ENCODE peak calls at places on chromosomes 11 and 22, in six cellular contexts. R is suprapubic skin, Z is IMR-90, C is DND-41, E is mucosa of descending colon, X is GM23248. F is an unnamed sample. For H3K4me1, the result is how much of the 10 kb centered on the place peaks cover.

GRCh38 chr22:42364641-42365336 is 67.4 kb downstream of the NFAM1 start:
- DNase-seq in Z (peak), E (no peak), C (no peak), R (no peak), X (peak), F (no peak)

GRCh38 chr22:31898911-31899310 is 45.4 kb upstream of the YWHAH start:
- DNase-seq in R (no peak), C (no peak), X (no peak), E (no peak), Z (no peak), F (no peak)

GRCh38 chr11:5663511-5663910 is 21.4 kb downstream of the TRIM5 start:
- DNase-seq in R (no peak), C (no peak), X (no peak), Z (no peak), E (no peak), F (no peak)

GRCh38 chr22:19855504-19856409 is 1.1 kb upstream of the GNB1L start:
- DNase-seq in Z (peak), E (peak), C (peak), R (no peak), X (peak), F (peak)

GRCh38 chr22:31754813-31755212 is 994 bp downstream of the DEPDC5 start:
- DNase-seq in R (no peak), C (no peak), X (no peak), E (no peak), Z (no peak), F (no peak)

GRCh38 chr22:46910624-46911023 is 148.2 kb downstream of the TBC1D22A start:
- DNase-seq in E (no peak), X (no peak), C (no peak), Z (no peak), R (no peak), F (no peak)

GRCh38 chr11:17258670-17259069 is 17.9 kb upstream of the NUCB2 start:
- DNase-seq in Z (no peak), X (no peak), R (no peak), E (no peak), C (no peak), F (no peak)

GRCh38 chr11:121415861-121416260 is 36.3 kb upstream of the SORL1 start:
- DNase-seq in C (no peak), Z (no peak), E (peak), R (no peak), X (peak), F (peak)

GRCh38 chr11:2090172-2091111 is 48.7 kb downstream of the IGF2 start:
- DNase-seq in Z (no peak), E (no peak), C (no peak), R (peak), X (no peak), F (no peak)

GRCh38 chr11:78780889-78781288 is 206.2 kb upstream of the NARS2 start:
- DNase-seq in C (no peak), R (no peak), E (peak), X (no peak), Z (no peak), F (no peak)

GRCh38 chr22:27397948-27398330 is 403.6 kb downstream of the MN1 start:
- DNase-seq in R (no peak), C (no peak), Z (peak), E (peak), X (peak), F (no peak)

GRCh38 chr11:124983674-124984511 is 29.9 kb downstream of the CCDC15 start:
- DNase-seq in R (no peak), X (no peak), E (no peak), Z (no peak), C (no peak), F (no peak)

GRCh38 chr11:597166-597725 is 18.5 kb downstream of the IRF7 start:
- DNase-seq in E (no peak), C (no peak), R (no peak), Z (no peak), X (no peak), F (no peak)

GRCh38 chr11:46991391-46991790 is 54.8 kb downstream of the CSTPP1 start:
- DNase-seq in E (no peak), Z (no peak), R (no peak), C (no peak), X (no peak), F (no peak)

GRCh38 chr22:27074016-27074415 is 416.6 kb downstream of the MIAT start:
- DNase-seq in R (no peak), C (no peak), X (no peak), Z (no peak), E (no peak), F (no peak)

GRCh38 chr11:78654071-78654470 is 79.4 kb upstream of the NARS2 start:
- DNase-seq in E (no peak), C (no peak), R (no peak), Z (no peak), X (no peak), F (no peak)

GRCh38 chr11:69242583-69242940 is 51.4 kb upstream of the MYEOV start:
- DNase-seq in Z (no peak), E (no peak), C (no peak), R (peak), X (no peak), F (no peak)

GRCh38 chr11:122044086-122044485 is 71.9 kb downstream of the BLID start:
- DNase-seq in X (peak), Z (peak), R (no peak), E (no peak), C (no peak), F (peak)

GRCh38 chr11:118002541-118003019 is 16.4 kb downstream of the IL10RA start:
- DNase-seq in E (peak), R (peak), Z (no peak), X (no peak), C (no peak), F (no peak)

GRCh38 chr11:80023416-80023815 is 582.6 kb upstream of the TENM4 start:
- DNase-seq in X (no peak), Z (no peak), C (no peak), E (no peak), R (no peak), F (no peak)
- H3K4me1 ChIP-seq in X (under half), Z (under half), C (under half), E (under half), R (under half), F (under half)

GRCh38 chr11:114090225-114090624 is 30.7 kb downstream of the ZBTB16 start:
- DNase-seq in R (no peak), E (no peak), Z (no peak), X (no peak), C (no peak), F (no peak)
- H3K4me1 ChIP-seq in R (half or more), E (under half), Z (under half), X (under half), C (under half), F (under half)

DNA sequence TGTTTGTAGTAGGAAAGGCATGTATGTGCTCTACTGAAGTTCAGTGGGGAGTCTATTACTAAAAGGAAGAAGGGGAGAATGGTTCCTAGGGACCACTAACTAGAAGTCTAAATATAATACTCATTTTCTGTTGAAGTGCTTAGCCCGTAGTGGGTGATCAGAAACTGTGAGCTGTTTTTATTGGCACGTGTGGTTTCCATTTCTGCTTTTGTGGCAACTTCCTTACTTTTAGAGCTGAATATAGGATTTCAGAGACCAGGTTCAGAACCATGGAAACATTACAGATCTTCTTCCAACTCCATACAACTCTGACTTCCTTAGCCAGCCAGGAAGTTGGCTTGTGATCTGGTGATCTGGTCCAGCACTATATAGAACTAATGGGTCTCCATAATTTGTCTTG is 2.5 kb upstream of the ME3 start:
- DNase-seq in C (no peak), R (no peak), X (no peak), Z (no peak), E (no peak), F (no peak)
- H3K4me1 ChIP-seq in C (under half), R (under half), X (under half), Z (under half), E (under half), F (under half)

GRCh38 chr11:61963016-61963281 is 4.5 kb downstream of the FTH1 start:
- DNase-seq in E (no peak), R (no peak), Z (peak), C (no peak), X (no peak), F (no peak)

GRCh38 chr11:61963282-61964057 is 4.0 kb downstream of the FTH1 start:
- DNase-seq in E (peak), R (peak), C (no peak), Z (peak), X (peak), F (peak)

GRCh38 chr11:61962213-61963015 is 5.0 kb downstream of the FTH1 start:
- DNase-seq in C (no peak), Z (no peak), X (peak), E (no peak), R (peak), F (no peak)

GRCh38 chr11:61960532-61960931 is 6.9 kb downstream of the FTH1 start:
- DNase-seq in X (no peak), Z (no peak), C (no peak), R (peak), E (no peak), F (no peak)

DNA sequence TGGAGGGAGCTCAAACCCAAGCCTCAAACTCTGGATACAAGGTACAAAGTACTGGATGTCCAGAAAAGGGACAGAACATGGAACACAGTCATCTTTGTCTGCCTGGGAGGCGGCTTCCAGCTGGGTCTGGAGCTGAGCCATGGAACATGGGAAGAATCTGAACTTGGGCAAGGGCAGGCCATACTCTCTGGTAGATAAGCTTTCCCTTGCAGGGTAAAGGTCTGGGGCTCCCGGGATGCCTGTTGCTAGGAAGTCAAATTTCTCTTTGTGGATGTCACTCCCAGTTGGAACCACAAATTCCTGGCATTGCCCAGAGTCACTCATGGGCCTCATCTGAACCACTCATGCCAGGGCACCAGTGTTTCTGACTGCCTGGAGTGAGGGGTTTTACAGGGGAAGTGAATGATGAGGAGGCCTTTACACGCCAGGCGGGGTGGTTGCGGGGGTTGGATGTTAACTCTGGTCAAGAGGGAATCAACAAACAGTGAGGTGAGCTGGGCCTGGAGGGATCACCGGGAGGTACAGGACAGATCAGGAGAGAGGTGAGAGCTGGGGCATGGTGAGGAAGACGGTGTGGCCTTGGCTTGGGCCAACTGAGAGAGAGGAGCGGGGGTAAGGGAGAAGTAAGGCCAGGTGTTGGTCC is 5.7 kb downstream of the FTH1 start:
- DNase-seq in E (no peak), X (peak), C (no peak), R (peak), Z (no peak), F (peak)
- H3K4me1 ChIP-seq in E (under half), X (under half), C (under half), R (half or more), Z (under half), F (under half)

F was measured in PC-3.